ENCODE peak calls at places on chromosomes 5 and 9, in eight cellular contexts. One of them, this sample, is unnamed.

GRCh38 chr5:93607367-93608258 is 24.6 kb downstream of the NR2F1 start:
- DNase-seq in endodermal cell: peak
- DNase-seq in HFFc6: peak
- DNase-seq in brain microvascular endothelial cell: peak
- DNase-seq in IMR-90: peak
- DNase-seq in uterus: no peak
- DNase-seq in tibial nerve: peak
- DNase-seq in adrenal gland: peak
- DNase-seq in this sample: no peak

GRCh38 chr5:36495638-36496010 is 110.8 kb upstream of the SLC1A3 start:
- DNase-seq in endodermal cell: no peak
- DNase-seq in uterus: no peak
- DNase-seq in brain microvascular endothelial cell: no peak
- DNase-seq in tibial nerve: no peak
- DNase-seq in HFFc6: no peak
- DNase-seq in adrenal gland: no peak
- DNase-seq in IMR-90: no peak
- DNase-seq in this sample: no peak

GRCh38 chr5:33890633-33891032 is 1.2 kb downstream of the ADAMTS12 start:
- DNase-seq in HFFc6: peak
- DNase-seq in brain microvascular endothelial cell: peak
- DNase-seq in adrenal gland: no peak
- DNase-seq in tibial nerve: no peak
- DNase-seq in endodermal cell: peak
- DNase-seq in uterus: no peak
- DNase-seq in IMR-90: peak
- DNase-seq in this sample: no peak

GRCh38 chr9:124769451-124770358 is 1.4 kb downstream of the NR6A1 start:
- DNase-seq in adrenal gland: no peak
- DNase-seq in tibial nerve: no peak
- DNase-seq in IMR-90: no peak
- DNase-seq in brain microvascular endothelial cell: no peak
- DNase-seq in endodermal cell: peak
- DNase-seq in uterus: no peak
- DNase-seq in HFFc6: no peak
- DNase-seq in this sample: peak

GRCh38 chr9:21415492-21416267 is 6.8 kb downstream of the IFNA8 start:
- DNase-seq in brain microvascular endothelial cell: no peak
- DNase-seq in uterus: no peak
- DNase-seq in HFFc6: no peak
- DNase-seq in adrenal gland: no peak
- DNase-seq in endodermal cell: no peak
- DNase-seq in IMR-90: no peak
- DNase-seq in tibial nerve: no peak
- DNase-seq in this sample: peak

GRCh38 chr5:39394946-39395345 is 29.8 kb downstream of the DAB2 start:
- DNase-seq in brain microvascular endothelial cell: peak
- DNase-seq in endodermal cell: no peak
- DNase-seq in IMR-90: peak
- DNase-seq in tibial nerve: no peak
- DNase-seq in adrenal gland: no peak
- DNase-seq in uterus: no peak
- DNase-seq in HFFc6: peak
- DNase-seq in this sample: no peak

GRCh38 chr5:73619606-73620334 is 6.2 kb upstream of the ARHGEF28 start:
- DNase-seq in tibial nerve: no peak
- DNase-seq in endodermal cell: no peak
- DNase-seq in uterus: no peak
- DNase-seq in HFFc6: no peak
- DNase-seq in IMR-90: no peak
- DNase-seq in adrenal gland: no peak
- DNase-seq in brain microvascular endothelial cell: no peak
- DNase-seq in this sample: no peak

GRCh38 chr5:138303365-138303764 is 28.2 kb downstream of the CDC25C start:
- DNase-seq in uterus: no peak
- DNase-seq in adrenal gland: peak
- DNase-seq in brain microvascular endothelial cell: peak
- DNase-seq in endodermal cell: no peak
- DNase-seq in HFFc6: peak
- DNase-seq in IMR-90: peak
- DNase-seq in tibial nerve: no peak
- DNase-seq in this sample: peak

GRCh38 chr9:93207860-93208734 is 24.2 kb downstream of the WNK2 start:
- DNase-seq in HFFc6: no peak
- DNase-seq in IMR-90: no peak
- DNase-seq in tibial nerve: no peak
- DNase-seq in uterus: no peak
- DNase-seq in endodermal cell: no peak
- DNase-seq in brain microvascular endothelial cell: no peak
- DNase-seq in adrenal gland: no peak
- DNase-seq in this sample: no peak

GRCh38 chr9:98900244-98900643 is 43.5 kb upstream of the COL15A1 start:
- DNase-seq in uterus: no peak
- DNase-seq in IMR-90: no peak
- DNase-seq in brain microvascular endothelial cell: no peak
- DNase-seq in endodermal cell: peak
- DNase-seq in HFFc6: no peak
- DNase-seq in tibial nerve: no peak
- DNase-seq in adrenal gland: no peak
- DNase-seq in this sample: no peak

GRCh38 chr5:142977363-142978051 is 207.3 kb downstream of the ARHGAP26 start:
- DNase-seq in uterus: no peak
- DNase-seq in adrenal gland: no peak
- DNase-seq in tibial nerve: peak
- DNase-seq in HFFc6: peak
- DNase-seq in brain microvascular endothelial cell: peak
- DNase-seq in IMR-90: peak
- DNase-seq in endodermal cell: peak
- DNase-seq in this sample: peak

GRCh38 chr5:71757590-71758543 is 38.8 kb downstream of the CARTPT start:
- DNase-seq in adrenal gland: peak
- DNase-seq in brain microvascular endothelial cell: peak
- DNase-seq in uterus: peak
- DNase-seq in endodermal cell: peak
- DNase-seq in IMR-90: peak
- DNase-seq in HFFc6: peak
- DNase-seq in tibial nerve: peak
- DNase-seq in this sample: peak

GRCh38 chr9:112546149-112547012 is 59.8 kb downstream of the KIAA1958 start:
- DNase-seq in endodermal cell: no peak
- DNase-seq in adrenal gland: no peak
- DNase-seq in IMR-90: peak
- DNase-seq in brain microvascular endothelial cell: no peak
- DNase-seq in HFFc6: no peak
- DNase-seq in tibial nerve: no peak
- DNase-seq in uterus: no peak
- DNase-seq in this sample: no peak

GRCh38 chr5:104456122-104456521 is 893.5 kb upstream of the NUDT12 start:
- DNase-seq in HFFc6: no peak
- DNase-seq in brain microvascular endothelial cell: no peak
- DNase-seq in adrenal gland: no peak
- DNase-seq in endodermal cell: no peak
- DNase-seq in IMR-90: no peak
- DNase-seq in tibial nerve: no peak
- DNase-seq in uterus: no peak
- DNase-seq in this sample: no peak

GRCh38 chr5:38616061-38616460 is 59.6 kb upstream of the LIFR start:
- DNase-seq in uterus: no peak
- DNase-seq in IMR-90: no peak
- DNase-seq in HFFc6: peak
- DNase-seq in adrenal gland: no peak
- DNase-seq in brain microvascular endothelial cell: no peak
- DNase-seq in endodermal cell: peak
- DNase-seq in tibial nerve: no peak
- DNase-seq in this sample: no peak

GRCh38 chr5:39678533-39678932 is 253.8 kb upstream of the DAB2 start:
- DNase-seq in IMR-90: no peak
- DNase-seq in HFFc6: no peak
- DNase-seq in uterus: no peak
- DNase-seq in tibial nerve: no peak
- DNase-seq in brain microvascular endothelial cell: no peak
- DNase-seq in adrenal gland: no peak
- DNase-seq in endodermal cell: no peak
- DNase-seq in this sample: no peak

GRCh38 chr9:126303488-126303887 is 23.1 kb upstream of the MVB12B start:
- DNase-seq in tibial nerve: no peak
- DNase-seq in adrenal gland: no peak
- DNase-seq in brain microvascular endothelial cell: no peak
- DNase-seq in HFFc6: no peak
- DNase-seq in uterus: no peak
- DNase-seq in endodermal cell: peak
- DNase-seq in IMR-90: no peak
- DNase-seq in this sample: no peak

DNA sequence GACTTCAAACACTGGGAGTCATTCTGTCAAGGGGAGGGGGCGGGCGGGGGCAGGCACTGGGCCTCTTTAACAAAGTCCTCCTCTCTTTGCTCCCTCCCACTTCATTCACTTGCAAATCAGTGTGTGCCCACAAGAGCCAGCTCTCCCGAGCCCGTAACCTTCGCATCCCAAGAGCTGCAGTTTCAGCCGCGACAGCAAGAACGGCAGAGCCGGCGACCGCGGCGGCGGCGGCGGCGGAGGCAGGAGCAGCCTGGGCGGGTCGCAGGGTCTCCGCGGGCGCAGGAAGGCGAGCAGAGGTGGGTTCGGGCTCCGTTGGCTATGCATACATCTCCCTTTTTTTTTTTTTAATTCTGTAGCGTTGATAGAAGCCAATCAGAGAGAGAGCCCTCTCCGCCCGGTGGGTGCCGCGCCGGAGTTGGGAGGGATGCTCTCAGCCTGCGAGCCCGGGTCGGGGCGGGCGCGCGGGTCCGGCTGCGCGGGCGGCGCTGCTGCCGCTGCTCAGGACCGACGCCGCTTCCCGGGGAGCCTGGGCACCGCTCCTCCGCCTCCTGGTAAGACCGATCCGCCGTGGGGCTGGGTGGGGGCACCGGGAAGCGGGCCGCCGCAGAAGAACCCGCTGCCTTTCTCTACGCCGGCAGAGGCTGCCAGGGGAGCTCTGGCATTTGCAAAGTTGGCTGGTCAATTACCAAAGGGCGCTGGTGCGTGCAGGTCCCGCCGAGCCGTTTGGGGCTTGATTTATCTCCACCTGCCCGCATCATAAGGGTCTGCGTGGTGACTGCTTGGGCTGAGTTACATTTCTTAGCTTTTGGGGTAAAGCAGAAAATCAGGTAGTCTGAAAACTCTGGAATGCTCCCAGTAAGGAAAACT is at the start of gene CDH6:
- DNase-seq in tibial nerve: no peak
- DNase-seq in brain microvascular endothelial cell: peak
- DNase-seq in HFFc6: no peak
- DNase-seq in IMR-90: peak
- DNase-seq in uterus: no peak
- DNase-seq in endodermal cell: peak
- DNase-seq in adrenal gland: peak
- DNase-seq in this sample: no peak
- TF ChIP-seq CTCF in tibial nerve: no peak
- TF ChIP-seq CTCF in brain microvascular endothelial cell: peak
- TF ChIP-seq CTCF in HFFc6: no peak
- TF ChIP-seq CTCF in IMR-90: no peak
- TF ChIP-seq CTCF in uterus: no peak
- TF ChIP-seq CTCF in endodermal cell: no peak
- TF ChIP-seq CTCF in adrenal gland: no peak
- TF ChIP-seq CTCF in this sample: no peak

GRCh38 chr9:128251701-128252100 is 24.1 kb downstream of the GOLGA2 start:
- DNase-seq in tibial nerve: no peak
- DNase-seq in brain microvascular endothelial cell: no peak
- DNase-seq in HFFc6: peak
- DNase-seq in adrenal gland: no peak
- DNase-seq in IMR-90: no peak
- DNase-seq in uterus: no peak
- DNase-seq in endodermal cell: no peak
- DNase-seq in this sample: no peak

GRCh38 chr9:128249914-128250838 is 25.6 kb downstream of the GOLGA2 start:
- DNase-seq in brain microvascular endothelial cell: peak
- DNase-seq in uterus: peak
- DNase-seq in IMR-90: peak
- DNase-seq in tibial nerve: peak
- DNase-seq in HFFc6: peak
- DNase-seq in endodermal cell: peak
- DNase-seq in adrenal gland: peak
- DNase-seq in this sample: no peak

GRCh38 chr9:128250839-128251558 is 24.8 kb downstream of the GOLGA2 start:
- DNase-seq in tibial nerve: no peak
- DNase-seq in HFFc6: no peak
- DNase-seq in IMR-90: no peak
- DNase-seq in uterus: no peak
- DNase-seq in endodermal cell: no peak
- DNase-seq in brain microvascular endothelial cell: no peak
- DNase-seq in adrenal gland: no peak
- DNase-seq in this sample: no peak

GRCh38 chr9:128247191-128247803 is 28.5 kb downstream of the GOLGA2 start:
- DNase-seq in endodermal cell: no peak
- DNase-seq in tibial nerve: no peak
- DNase-seq in adrenal gland: no peak
- DNase-seq in uterus: no peak
- DNase-seq in HFFc6: no peak
- DNase-seq in brain microvascular endothelial cell: no peak
- DNase-seq in IMR-90: no peak
- DNase-seq in this sample: no peak

DNA sequence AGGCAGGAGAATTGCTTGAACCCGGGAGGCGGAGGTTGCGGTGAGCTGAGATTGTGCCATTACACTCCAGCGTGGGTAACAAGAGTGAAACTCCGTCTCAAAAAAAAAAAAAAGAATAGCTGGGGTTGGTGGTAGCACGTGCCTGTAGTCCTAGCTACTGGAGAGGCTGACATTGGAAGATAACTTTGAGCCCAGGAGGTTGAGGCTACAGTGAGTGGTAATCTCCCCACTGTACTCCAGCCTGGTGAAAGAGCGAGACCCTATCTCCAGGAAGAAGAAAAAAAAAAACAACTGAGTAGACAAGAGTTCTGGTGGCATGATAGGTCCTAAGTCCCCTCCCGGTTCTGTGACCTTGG is 26.3 kb downstream of the GOLGA2 start:
- DNase-seq in IMR-90: no peak
- DNase-seq in tibial nerve: no peak
- DNase-seq in HFFc6: no peak
- DNase-seq in uterus: no peak
- DNase-seq in endodermal cell: no peak
- DNase-seq in brain microvascular endothelial cell: no peak
- DNase-seq in adrenal gland: no peak
- DNase-seq in this sample: no peak
- TF ChIP-seq CTCF in IMR-90: no peak
- TF ChIP-seq CTCF in tibial nerve: no peak
- TF ChIP-seq CTCF in HFFc6: no peak
- TF ChIP-seq CTCF in uterus: no peak
- TF ChIP-seq CTCF in endodermal cell: no peak
- TF ChIP-seq CTCF in brain microvascular endothelial cell: no peak
- TF ChIP-seq CTCF in adrenal gland: no peak
- TF ChIP-seq CTCF in this sample: no peak

GRCh38 chr5:10485142-10485795 is 43.6 kb downstream of the ROPN1L start:
- DNase-seq in IMR-90: peak
- DNase-seq in endodermal cell: peak
- DNase-seq in HFFc6: no peak
- DNase-seq in adrenal gland: no peak
- DNase-seq in tibial nerve: peak
- DNase-seq in uterus: no peak
- DNase-seq in brain microvascular endothelial cell: peak
- DNase-seq in this sample: no peak
- TF ChIP-seq CTCF in IMR-90: no peak
- TF ChIP-seq CTCF in endodermal cell: no peak
- TF ChIP-seq CTCF in HFFc6: no peak
- TF ChIP-seq CTCF in adrenal gland: no peak
- TF ChIP-seq CTCF in tibial nerve: no peak
- TF ChIP-seq CTCF in uterus: no peak
- TF ChIP-seq CTCF in brain microvascular endothelial cell: no peak
- TF ChIP-seq CTCF in this sample: no peak

GRCh38 chr9:132594412-132594811 is 12.0 kb downstream of the BARHL1 start:
- DNase-seq in uterus: no peak
- DNase-seq in brain microvascular endothelial cell: no peak
- DNase-seq in tibial nerve: no peak
- DNase-seq in HFFc6: no peak
- DNase-seq in adrenal gland: no peak
- DNase-seq in endodermal cell: no peak
- DNase-seq in IMR-90: no peak
- DNase-seq in this sample: no peak
- TF ChIP-seq CTCF in uterus: no peak
- TF ChIP-seq CTCF in brain microvascular endothelial cell: no peak
- TF ChIP-seq CTCF in tibial nerve: no peak
- TF ChIP-seq CTCF in HFFc6: no peak
- TF ChIP-seq CTCF in adrenal gland: no peak
- TF ChIP-seq CTCF in endodermal cell: no peak
- TF ChIP-seq CTCF in IMR-90: no peak
- TF ChIP-seq CTCF in this sample: no peak